ENCODE peak calls at places on chromosomes 3 and 15, in ten cellular contexts. C is endothelial cell of umbilical vein, K is ovary, T is HCT116, X is heart left ventricle, E is tibial nerve, B is stomach, N is transverse colon, R is breast epithelium, Q is thyroid gland. M is an unnamed sample.

GRCh38 chr15:95567686-95568085 is 762.8 kb upstream of the NR2F2 start:
- DNase-seq in C (no peak), K (no peak), T (no peak), X (no peak), E (no peak), B (no peak), N (no peak), R (no peak), Q (no peak), M (no peak)

GRCh38 chr15:94327356-94327936 is 96.1 kb downstream of the MCTP2 start:
- DNase-seq in C (peak; percentile 49), K (no peak), T (peak; percentile 10), X (no peak), E (peak; percentile 33), B (no peak), N (no peak), R (no peak), Q (no peak), M (no peak)

GRCh38 chr3:53269888-53270880 is 14.4 kb upstream of the TKT start:
- DNase-seq in C (peak; percentile 90), K (peak; percentile 78), T (peak; percentile 96), X (peak; percentile 92), E (peak; percentile 84), B (peak; percentile 91), N (peak; percentile 82), R (peak; percentile 95), Q (peak; percentile 98), M (peak; percentile 79)

GRCh38 chr3:11236588-11237461 is 35.4 kb upstream of the ATG7 start:
- DNase-seq in C (peak; percentile 61), K (peak; percentile 53), T (peak; percentile 64), X (peak; percentile 35), E (peak; percentile 74), B (peak; percentile 80), N (peak; percentile 84), R (peak; percentile 46), Q (peak; percentile 59), M (no peak)

GRCh38 chr15:68776477-68777270 is 44.0 kb downstream of the ANP32A start:
- DNase-seq in C (no peak), K (no peak), T (no peak), X (no peak), E (no peak), B (no peak), N (no peak), R (no peak), Q (no peak), M (no peak)

GRCh38 chr3:159620873-159621272 is 367.8 kb upstream of the IL12A start:
- DNase-seq in C (peak; percentile 68), K (no peak), T (peak; percentile 35), X (no peak), E (no peak), B (no peak), N (no peak), R (no peak), Q (no peak), M (no peak)

GRCh38 chr15:61319892-61320291 is 90.8 kb upstream of the RORA start:
- DNase-seq in C (no peak), K (no peak), T (no peak), X (no peak), E (no peak), B (no peak), N (no peak), R (no peak), Q (no peak), M (no peak)

GRCh38 chr3:11060500-11061251 is 68.1 kb downstream of the SLC6A1 start:
- DNase-seq in C (peak; percentile 54), K (peak; percentile 70), T (peak; percentile 50), X (peak; percentile 61), E (peak; percentile 45), B (peak; percentile 57), N (peak; percentile 63), R (peak; percentile 21), Q (peak; percentile 69), M (no peak)

GRCh38 chr15:101014276-101014675 is 95.1 kb downstream of the LRRK1 start:
- DNase-seq in C (no peak), K (no peak), T (no peak), X (no peak), E (peak; percentile 3), B (no peak), N (peak; percentile 5), R (no peak), Q (peak; percentile 77), M (peak; percentile 53)

GRCh38 chr15:36347272-36347864 is 232.1 kb upstream of the CDIN1 start:
- DNase-seq in C (no peak), K (no peak), T (no peak), X (no peak), E (no peak), B (no peak), N (no peak), R (no peak), Q (no peak), M (no peak)

GRCh38 chr15:98838387-98839259 is 169.0 kb downstream of the PGPEP1L start:
- DNase-seq in C (no peak), K (no peak), T (no peak), X (no peak), E (no peak), B (no peak), N (no peak), R (no peak), Q (no peak), M (no peak)

GRCh38 chr3:72598856-72599255 is 249.4 kb downstream of the SHQ1 start:
- DNase-seq in C (no peak), K (no peak), T (no peak), X (no peak), E (no peak), B (no peak), N (no peak), R (no peak), Q (no peak), M (no peak)

GRCh38 chr3:52428151-52429005 is 16.5 kb downstream of the SEMA3G start:
- DNase-seq in C (peak; percentile 85), K (peak; percentile 81), T (peak; percentile 51), X (peak; percentile 54), E (peak; percentile 90), B (peak; percentile 70), N (peak; percentile 54), R (peak; percentile 67), Q (peak; percentile 66), M (peak; percentile 75)

GRCh38 chr3:197516517-197516889 is 39.3 kb downstream of the BDH1 start:
- DNase-seq in C (peak; percentile 34), K (no peak), T (peak; percentile 83), X (no peak), E (no peak), B (peak; percentile 43), N (no peak), R (peak; percentile 75), Q (no peak), M (no peak)

GRCh38 chr3:107100573-107100972 is 276.7 kb upstream of the CCDC54 start:
- DNase-seq in C (no peak), K (no peak), T (no peak), X (no peak), E (no peak), B (no peak), N (no peak), R (no peak), Q (no peak), M (no peak)

GRCh38 chr3:99319450-99319849 is 318.9 kb upstream of the COL8A1 start:
- DNase-seq in C (no peak), K (no peak), T (no peak), X (no peak), E (no peak), B (no peak), N (no peak), R (no peak), Q (no peak), M (no peak)

GRCh38 chr3:186669378-186670084 is 3.7 kb downstream of the HRG start:
- DNase-seq in C (no peak), K (no peak), T (peak; percentile 35), X (no peak), E (no peak), B (no peak), N (no peak), R (no peak), Q (peak; percentile 25), M (no peak)

GRCh38 chr15:72934921-72935320 is 117.3 kb upstream of the NEO1 start:
- DNase-seq in C (no peak), K (no peak), T (no peak), X (no peak), E (no peak), B (no peak), N (no peak), R (no peak), Q (no peak), M (no peak)

GRCh38 chr15:101256756-101257155 is 4.9 kb upstream of the CHSY1 start:
- DNase-seq in C (no peak), K (no peak), T (no peak), X (no peak), E (no peak), B (no peak), N (no peak), R (no peak), Q (no peak), M (no peak)

GRCh38 chr15:38558714-38559059 is 5.9 kb downstream of the RASGRP1 start:
- DNase-seq in C (no peak), K (no peak), T (no peak), X (no peak), E (no peak), B (no peak), N (no peak), R (no peak), Q (no peak), M (no peak)
- H3K4me3 ChIP-seq in C (no peak overlapping the region), K (no peak overlapping the region), T (no peak overlapping the region), X (no peak overlapping the region), E (no peak overlapping the region), B (no peak overlapping the region), N (no peak overlapping the region), R (no peak overlapping the region), Q (no peak overlapping the region), M (no peak overlapping the region)

GRCh38 chr15:41513282-41514227 is at the start of gene LTK:
- DNase-seq in C (no peak), K (no peak), T (peak; percentile 65), X (peak; percentile 56), E (no peak), B (no peak), N (peak; percentile 52), R (no peak), Q (no peak), M (no peak)
- H3K4me1 ChIP-seq in C (peaks cover 8% of the 10 kb centered on the region), K (peaks cover 20% of the 10 kb centered on the region), T (peaks cover 15% of the 10 kb centered on the region), X (peaks cover 26% of the 10 kb centered on the region), E (no peaks in the 10 kb centered on the region), B (peaks cover 32% of the 10 kb centered on the region), N (peaks cover 28% of the 10 kb centered on the region), R (peaks cover 9% of the 10 kb centered on the region), Q (peaks cover 30% of the 10 kb centered on the region), M (peaks cover 32% of the 10 kb centered on the region)

GRCh38 chr15:67189326-67190051 is 65.0 kb downstream of the AAGAB start:
- DNase-seq in C (no peak), K (peak; percentile 87), T (no peak), X (peak; percentile 97), E (peak; percentile 93), B (peak; percentile 66), N (no peak), R (no peak), Q (no peak), M (no peak)
- TF ChIP-seq POLR2A in C (no peak), K (no peak), T (no peak), X (no peak), E (no peak), B (no peak), N (no peak), R (no peak), Q (no peak), M (no peak)

DNA sequence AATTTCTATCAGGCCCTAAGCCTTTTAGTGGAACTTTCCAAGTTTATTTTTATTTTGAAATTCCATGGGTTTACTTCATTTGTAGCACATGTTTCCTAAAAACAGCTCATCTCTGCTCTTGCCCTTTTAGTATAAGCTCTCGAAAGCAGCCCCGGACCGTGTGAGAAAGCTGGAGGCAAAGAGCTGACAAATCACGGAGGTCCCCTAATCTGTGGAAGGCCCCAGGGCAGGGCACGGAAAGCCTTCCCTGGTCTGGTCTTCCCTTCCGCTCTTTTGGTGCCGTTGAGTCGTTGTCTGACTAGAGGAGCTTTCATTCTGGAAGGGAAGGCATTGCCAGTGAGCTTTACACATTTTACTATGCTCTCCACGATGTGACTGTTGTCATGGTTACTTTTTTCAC is 71.8 kb downstream of the CYP19A1 start:
- DNase-seq in C (no peak), K (no peak), T (no peak), X (no peak), E (no peak), B (no peak), N (no peak), R (no peak), Q (no peak), M (no peak)
- H3K4me3 ChIP-seq in C (no peak overlapping the region), K (peak overlapping the region; percentile 36), T (no peak overlapping the region), X (peak overlapping the region; percentile 55), E (no peak overlapping the region), B (peak overlapping the region; percentile 52), N (peak overlapping the region; percentile 49), R (no peak overlapping the region), Q (no peak overlapping the region), M (peak overlapping the region; percentile 49)

M was measured in suprapubic skin.